ENCODE peak calls at places on chromosomes 4 and X, in five cellular contexts. E is neuronal stem cell, A is H9, C is mesenchymal stem cell, V is H1. Q is an unnamed sample.

GRCh38 chr4:48093949-48094550 is 40.0 kb downstream of the TXK start:
- DNase-seq in E (no peak), A (no peak), C (peak; percentile 38), V (peak; percentile 15), Q (peak; percentile 7)

GRCh38 chr4:140826701-140827027 is 70.5 kb upstream of the TBC1D9 start:
- DNase-seq in E (no peak), A (no peak), C (no peak), V (no peak), Q (no peak)

GRCh38 chrX:17621566-17622270 is 115.6 kb upstream of the SCML1 start:
- DNase-seq in E (no peak), A (no peak), C (no peak), V (no peak), Q (no peak)

GRCh38 chrX:8748855-8749254 is 16.9 kb upstream of the ANOS1 start:
- DNase-seq in E (no peak), A (no peak), C (peak; percentile 46), V (no peak), Q (peak; percentile 43)

GRCh38 chr4:119130365-119131065 is 5.1 kb upstream of the MYOZ2 start:
- DNase-seq in E (no peak), A (no peak), C (peak; percentile 40), V (no peak), Q (peak; percentile 59)

GRCh38 chr4:143654571-143654970 is 45.9 kb downstream of the FREM3 start:
- DNase-seq in E (no peak), A (no peak), C (no peak), V (no peak), Q (no peak)

GRCh38 chr4:2858451-2859217 is 15.0 kb downstream of the ADD1 start:
- DNase-seq in E (no peak), A (no peak), C (peak; percentile 48), V (no peak), Q (peak; percentile 58)

GRCh38 chr4:8029689-8030088 is 90.0 kb upstream of the AFAP1 start:
- DNase-seq in E (no peak), A (no peak), C (no peak), V (no peak), Q (no peak)

GRCh38 chrX:44975666-44976263 is 102.8 kb downstream of the KDM6A start:
- DNase-seq in E (no peak), A (no peak), C (no peak), V (no peak), Q (peak; percentile 5)

GRCh38 chr4:102047616-102048015 is 257.1 kb downstream of the BANK1 start:
- DNase-seq in E (no peak), A (no peak), C (no peak), V (no peak), Q (no peak)

GRCh38 chr4:102623622-102624021 is 122.5 kb downstream of the NFKB1 start:
- DNase-seq in E (no peak), A (peak; percentile 41), C (peak; percentile 52), V (no peak), Q (peak; percentile 71)

GRCh38 chr4:3859571-3859970 is 93.4 kb downstream of the ADRA2C start:
- DNase-seq in E (no peak), A (no peak), C (no peak), V (no peak), Q (no peak)

GRCh38 chr4:64503945-64504675 is 94.9 kb upstream of the TECRL start:
- DNase-seq in E (no peak), A (no peak), C (peak; percentile 56), V (no peak), Q (no peak)

GRCh38 chrX:148135738-148136137 is 154.6 kb downstream of the FMR1NB start:
- DNase-seq in E (no peak), A (no peak), C (no peak), V (no peak), Q (no peak)

GRCh38 chr4:55329012-55329411 is 17.0 kb upstream of the SRD5A3 start:
- DNase-seq in E (no peak), A (no peak), C (no peak), V (no peak), Q (no peak)

GRCh38 chr4:107862658-107863057 is 37.9 kb downstream of the SGMS2 start:
- DNase-seq in E (no peak), A (no peak), C (peak; percentile 88), V (no peak), Q (peak; percentile 63)

GRCh38 chrX:98380556-98380955 is 1496.8 kb downstream of the RPA4 start:
- DNase-seq in E (no peak), A (peak; percentile 71), C (no peak), V (no peak), Q (no peak)

GRCh38 chr4:100657187-100657586 is 139.4 kb upstream of the EMCN start:
- DNase-seq in E (no peak), A (no peak), C (no peak), V (no peak), Q (no peak)

GRCh38 chr4:80448056-80448455 is 112.5 kb downstream of the CFAP299 start:
- DNase-seq in E (no peak), A (no peak), C (no peak), V (no peak), Q (peak; percentile 52)

GRCh38 chr4:242121-242848 is 63.0 kb downstream of the ZNF732 start:
- DNase-seq in E (no peak), A (peak; percentile 43), C (peak; percentile 14), V (peak; percentile 58), Q (peak; percentile 13)

GRCh38 chr4:66034671-66035070 is 364.4 kb upstream of the EPHA5 start:
- DNase-seq in E (no peak), A (no peak), C (no peak), V (no peak), Q (no peak)

GRCh38 chr4:81631958-81632439 is 160.3 kb upstream of the RASGEF1B start:
- DNase-seq in E (no peak), A (no peak), C (peak; percentile 70), V (no peak), Q (peak; percentile 43)

GRCh38 chr4:55086561-55086960 is 38.8 kb downstream of the KDR start:
- DNase-seq in E (no peak), A (no peak), C (no peak), V (no peak), Q (no peak)

GRCh38 chr4:4735870-4736269 is 123.6 kb upstream of the MSX1 start:
- DNase-seq in E (no peak), A (no peak), C (peak; percentile 54), V (no peak), Q (peak; percentile 27)

GRCh38 chr4:126106658-126107057 is 791.9 kb downstream of the FAT4 start:
- DNase-seq in E (no peak), A (peak; percentile 30), C (no peak), V (no peak), Q (no peak)

GRCh38 chrX:109952985-109953905 is 49.7 kb upstream of the TMEM164 start:
- DNase-seq in E (no peak), A (no peak), C (no peak), V (no peak), Q (no peak)

GRCh38 chrX:109685656-109686078 is 47.4 kb downstream of the ACSL4 start:
- DNase-seq in E (no peak), A (no peak), C (no peak), V (no peak), Q (no peak)

GRCh38 chr4:18075823-18076433 is 54.4 kb upstream of the LCORL start:
- DNase-seq in E (no peak), A (peak; percentile 50), C (no peak), V (peak; percentile 17), Q (peak; percentile 12)

GRCh38 chr4:104490096-104490769 is 4.5 kb downstream of the CXXC4 start:
- DNase-seq in E (no peak), A (peak; percentile 31), C (no peak), V (no peak), Q (no peak)

GRCh38 chr4:84470204-84470785 is 28.8 kb downstream of the NKX6-1 start:
- DNase-seq in E (no peak), A (peak; percentile 46), C (no peak), V (no peak), Q (no peak)

GRCh38 chr4:69858683-69859082 is 1.3 kb downstream of the SULT1E1 start:
- DNase-seq in E (no peak), A (no peak), C (peak; percentile 28), V (no peak), Q (no peak)

GRCh38 chr4:169334335-169334734 is 63.6 kb upstream of the SH3RF1 start:
- DNase-seq in E (no peak), A (no peak), C (no peak), V (no peak), Q (no peak)

GRCh38 chr4:155403886-155404285 is 27.1 kb upstream of the MAP9 start:
- DNase-seq in E (peak; percentile 8), A (no peak), C (peak; percentile 71), V (no peak), Q (peak; percentile 72)

GRCh38 chr4:95124906-95125504 is 367.2 kb downstream of the BMPR1B start:
- DNase-seq in E (peak; percentile 54), A (peak; percentile 41), C (peak; percentile 73), V (peak; percentile 9), Q (peak; percentile 76)

GRCh38 chr4:74714731-74715130 is 79.6 kb downstream of the BTC start:
- DNase-seq in E (no peak), A (no peak), C (no peak), V (no peak), Q (no peak)
- H2AFZ ChIP-seq in E (no peak overlapping the region), A (no peak overlapping the region), C (no peak overlapping the region), V (no peak overlapping the region), Q (no peak overlapping the region)

DNA sequence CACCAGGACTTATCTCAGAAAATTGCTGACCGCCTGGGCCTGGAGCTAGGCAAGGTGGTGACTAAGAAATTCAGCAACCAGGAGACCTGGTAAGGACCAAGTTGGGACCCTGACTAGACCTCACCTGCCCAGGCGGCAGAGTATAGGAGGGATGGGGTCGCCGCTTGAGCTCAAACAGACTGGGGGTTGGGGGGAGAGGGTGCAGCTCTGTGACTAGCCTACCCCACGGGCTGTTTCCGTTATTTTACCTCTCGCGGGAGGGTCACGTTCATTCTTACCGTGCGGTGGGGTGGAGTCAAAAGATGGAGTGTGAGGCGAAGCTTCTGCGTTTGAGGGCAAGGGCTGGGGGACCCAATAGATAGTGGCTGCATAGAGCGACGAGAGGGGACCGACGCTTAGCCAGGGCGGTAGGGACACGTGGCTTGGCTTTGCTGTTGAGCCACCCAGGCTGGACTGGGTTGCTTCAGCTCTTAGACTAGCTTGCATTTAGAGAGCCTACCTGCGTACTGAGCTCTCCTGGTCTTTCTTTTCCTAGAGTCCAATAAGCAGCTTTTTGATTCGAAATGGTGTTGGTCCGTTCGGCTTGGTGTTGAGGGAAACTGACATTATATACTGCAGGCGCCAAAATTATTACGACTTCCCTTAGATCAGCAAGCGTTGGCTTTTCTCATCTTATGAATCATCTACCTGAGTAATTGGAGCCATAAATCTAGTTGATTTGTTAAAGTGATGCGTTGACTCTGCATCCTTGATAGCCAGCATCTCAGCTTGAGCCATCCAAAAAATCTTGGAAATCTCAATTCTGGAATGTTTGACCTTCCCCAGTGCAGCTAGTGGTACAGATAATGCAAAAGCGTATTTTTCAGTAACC is 587 bp downstream of the PRPS1 start:
- DNase-seq in E (no peak), A (peak; percentile 45), C (peak; percentile 39), V (no peak), Q (peak; percentile 6)
- H3K4ac ChIP-seq in E (no peak overlapping the region), A (no peak overlapping the region), C (no peak overlapping the region), V (no peak overlapping the region), Q (peak overlapping the region; percentile 54)

DNA sequence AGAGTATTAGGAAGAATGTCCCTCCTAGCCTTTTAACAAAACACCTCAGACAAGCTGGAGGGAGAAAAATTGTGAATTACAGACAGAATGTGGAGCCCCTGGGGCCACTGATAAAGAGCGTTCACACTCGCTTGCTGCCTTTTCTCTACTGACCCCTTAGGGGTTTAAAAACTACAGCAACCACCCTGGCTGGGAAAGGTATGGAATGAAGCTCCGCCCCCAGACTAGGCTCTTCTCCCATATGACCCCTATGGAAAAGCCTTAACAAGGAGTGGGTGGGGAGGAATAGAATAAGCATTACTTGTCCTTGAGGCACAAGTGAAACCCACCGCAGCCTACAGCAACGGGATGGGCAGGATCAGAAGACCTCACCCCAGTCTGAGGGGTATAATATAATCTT is 26.3 kb downstream of the ANKRD50 start:
- DNase-seq in E (peak; percentile 20), A (peak; percentile 71), C (no peak), V (peak; percentile 41), Q (no peak)
- H2BK15ac ChIP-seq in E (no peak overlapping the region), A (no peak overlapping the region), C (no peak overlapping the region), V (no peak overlapping the region), Q (no peak overlapping the region)

GRCh38 chr4:72486991-72487390 is 82.0 kb downstream of the ADAMTS3 start:
- DNase-seq in E (no peak), A (no peak), C (no peak), V (no peak), Q (no peak)
- H2AFZ ChIP-seq in E (no peak overlapping the region), A (no peak overlapping the region), C (no peak overlapping the region), V (no peak overlapping the region), Q (no peak overlapping the region)